ENCODE peak calls at places on chromosomes 1 and 21, in five cellular contexts. M, Y, J, I and U are unnamed samples.

GRCh38 chr1:226550671-226551041 is 2.1 kb downstream of the STUM start:
- DNase-seq in M (no peak), Y (no peak), I (no peak), J (no peak), U (no peak)

GRCh38 chr1:25066253-25066652 is 136.2 kb upstream of the RUNX3 start:
- DNase-seq in Y (no peak), I (no peak), J (no peak), M (no peak), U (no peak)

GRCh38 chr1:189607477-189608096 is 870.1 kb downstream of the BRINP3 start:
- DNase-seq in I (no peak), M (no peak), Y (no peak), J (no peak), U (no peak)

GRCh38 chr1:230232352-230232751 is 165.3 kb downstream of the GALNT2 start:
- DNase-seq in I (no peak), M (no peak), Y (peak), J (no peak), U (no peak)

GRCh38 chr1:235902638-235903542 is 36.2 kb upstream of the LYST start:
- DNase-seq in Y (no peak), M (peak), J (no peak), I (peak), U (no peak)

GRCh38 chr1:236888903-236889302 is 93.8 kb downstream of the MTR start:
- DNase-seq in J (no peak), M (no peak), I (no peak), Y (no peak), U (no peak)

GRCh38 chr1:19622204-19622603 is 21.9 kb upstream of the NBL1 start:
- DNase-seq in Y (no peak), J (no peak), M (no peak), I (no peak), U (no peak)

GRCh38 chr1:219505886-219506285 is 107.0 kb downstream of the ZC3H11B start:
- DNase-seq in M (no peak), J (no peak), Y (no peak), I (peak), U (no peak)

GRCh38 chr1:2784854-2785630 is 16.5 kb downstream of the TTC34 start:
- DNase-seq in I (no peak), J (no peak), M (no peak), Y (no peak), U (no peak)

GRCh38 chr1:235682216-235682615 is 32.6 kb upstream of the GNG4 start:
- DNase-seq in J (no peak), Y (no peak), I (no peak), M (no peak), U (no peak)

GRCh38 chr1:170661646-170662411 is 2.1 kb upstream of the PRRX1 start:
- DNase-seq in Y (peak), M (no peak), I (no peak), J (no peak), U (no peak)

GRCh38 chr1:30125024-30125423 is 598.4 kb downstream of the MATN1 start:
- DNase-seq in I (no peak), Y (no peak), M (no peak), J (no peak), U (no peak)

GRCh38 chr1:153608089-153608672 is 4.8 kb downstream of the S100A16 start:
- DNase-seq in Y (peak), J (no peak), I (peak), M (no peak), U (no peak)

GRCh38 chr1:7145947-7146346 is 360.7 kb downstream of the CAMTA1 start:
- DNase-seq in I (no peak), M (no peak), Y (no peak), J (no peak), U (no peak)

GRCh38 chr1:184387871-184388670 is 1.2 kb downstream of the C1orf21 start:
- DNase-seq in I (peak), Y (peak), J (peak), M (no peak), U (peak)

GRCh38 chr1:167924553-167925223 is 10.8 kb upstream of the ADCY10 start:
- DNase-seq in Y (no peak), M (no peak), I (no peak), J (no peak), U (no peak)

GRCh38 chr1:228141871-228142615 is 2.0 kb downstream of the GUK1 start:
- DNase-seq in Y (no peak), I (peak), M (no peak), J (no peak), U (no peak)

GRCh38 chr1:210072129-210072528 is 134.1 kb downstream of the SYT14 start:
- DNase-seq in Y (no peak), I (no peak), M (no peak), J (no peak), U (no peak)

GRCh38 chr1:237677979-237678378 is 212.7 kb downstream of the ZP4 start:
- DNase-seq in Y (no peak), I (peak), M (no peak), J (peak), U (no peak)

GRCh38 chr21:45378258-45378966 is 26.6 kb upstream of the COL18A1 start:
- DNase-seq in I (peak), J (no peak), M (no peak), Y (peak), U (no peak)

GRCh38 chr1:18413906-18414305 is 66.8 kb upstream of the KLHDC7A start:
- DNase-seq in J (no peak), M (peak), Y (no peak), I (peak), U (no peak)

GRCh38 chr1:37602750-37603694 is 7.3 kb upstream of the GNL2 start:
- DNase-seq in M (no peak), Y (peak), J (peak), I (peak), U (no peak)

GRCh38 chr1:35864813-35865212 is 18.2 kb upstream of the AGO1 start:
- DNase-seq in Y (no peak), I (no peak), M (no peak), J (no peak), U (no peak)

GRCh38 chr1:85330206-85330605 is 53.8 kb upstream of the BCL10 start:
- DNase-seq in M (peak), I (peak), J (no peak), Y (peak), U (no peak)

GRCh38 chr1:181314959-181315358 is 168.4 kb upstream of the CACNA1E start:
- DNase-seq in I (no peak), M (no peak), Y (peak), J (no peak), U (no peak)

GRCh38 chr1:221839794-221840395 is 98.0 kb upstream of the DUSP10 start:
- DNase-seq in M (peak), I (peak), Y (no peak), J (peak), U (peak)

GRCh38 chr1:78003882-78004718 is 639 bp upstream of the DNAJB4 start:
- DNase-seq in M (peak), J (peak), Y (peak), I (peak), U (peak)

GRCh38 chr1:237759371-237759770 is 131.4 kb downstream of the ZP4 start:
- DNase-seq in I (peak), J (no peak), Y (no peak), M (no peak), U (no peak)

GRCh38 chr1:119948342-119949214 is 52.3 kb upstream of the ADAM30 start:
- DNase-seq in Y (peak), I (peak), J (peak), M (peak), U (peak)

GRCh38 chr1:165897326-165898303 is 70.2 kb downstream of the UCK2 start:
- DNase-seq in J (peak), Y (no peak), M (no peak), I (no peak), U (no peak)
- H3K4me2 ChIP-seq in J (peak), Y (no peak), M (no peak), I (no peak), U (no peak)

GRCh38 chr1:47417129-47418044 is 1.3 kb downstream of the FOXE3 start:
- DNase-seq in J (no peak), Y (peak), M (no peak), I (no peak), U (no peak)
- TF ChIP-seq EZH2 in J (no peak), Y (peak), M (no peak), I (no peak), U (no peak)

GRCh38 chr1:202217516-202217915 is 23.9 kb downstream of the LGR6 start:
- DNase-seq in M (no peak), J (no peak), Y (no peak), I (no peak), U (no peak)

GRCh38 chr1:202215472-202216130 is 22.0 kb downstream of the LGR6 start:
- DNase-seq in I (no peak), M (no peak), Y (no peak), J (no peak), U (no peak)

GRCh38 chr1:202220733-202221132 is 27.1 kb downstream of the LGR6 start:
- DNase-seq in J (no peak), Y (no peak), M (no peak), I (no peak), U (no peak)

GRCh38 chr1:202216691-202217090 is 23.1 kb downstream of the LGR6 start:
- DNase-seq in J (no peak), Y (no peak), I (no peak), M (no peak), U (no peak)

DNA sequence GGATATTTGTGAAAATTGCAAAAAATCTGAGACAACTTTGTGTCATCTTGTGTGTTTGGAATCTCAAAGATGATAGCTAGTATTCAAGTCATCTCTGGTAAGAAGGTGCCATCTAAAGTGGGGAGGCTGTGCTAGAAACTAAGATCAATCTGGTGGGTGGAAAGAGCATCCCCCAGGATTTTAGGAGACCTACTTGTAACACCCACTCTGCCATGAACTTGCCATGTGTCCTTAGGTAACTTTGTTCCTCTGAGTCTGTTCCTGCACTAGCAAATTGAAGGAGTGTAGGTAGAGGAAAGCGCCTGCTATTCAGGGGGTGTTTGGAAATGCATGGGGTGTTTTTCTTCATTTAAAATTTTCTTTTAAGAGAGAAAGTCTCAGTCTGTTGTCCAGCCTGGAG is 24.4 kb downstream of the LGR6 start:
- DNase-seq in I (no peak), Y (no peak), J (no peak), M (no peak), U (no peak)
- H3K4me2 ChIP-seq in I (no peak), Y (no peak), J (no peak), M (no peak), U (no peak)

GRCh38 chr1:16719571-16720402 is 20.5 kb upstream of the RNU1-4 start:
- DNase-seq in J (no peak), M (no peak), I (peak), Y (no peak), U (no peak)

GRCh38 chr1:16720403-16721223 is 19.7 kb upstream of the RNU1-4 start:
- DNase-seq in M (no peak), I (no peak), J (no peak), Y (no peak), U (no peak)

GRCh38 chr1:16718908-16719533 is 21.3 kb upstream of the RNU1-4 start:
- DNase-seq in Y (no peak), I (peak), M (no peak), J (no peak), U (no peak)

GRCh38 chr1:16716691-16717173 is 23.6 kb upstream of the RNU1-4 start:
- DNase-seq in I (peak), M (no peak), J (no peak), Y (no peak), U (no peak)

DNA sequence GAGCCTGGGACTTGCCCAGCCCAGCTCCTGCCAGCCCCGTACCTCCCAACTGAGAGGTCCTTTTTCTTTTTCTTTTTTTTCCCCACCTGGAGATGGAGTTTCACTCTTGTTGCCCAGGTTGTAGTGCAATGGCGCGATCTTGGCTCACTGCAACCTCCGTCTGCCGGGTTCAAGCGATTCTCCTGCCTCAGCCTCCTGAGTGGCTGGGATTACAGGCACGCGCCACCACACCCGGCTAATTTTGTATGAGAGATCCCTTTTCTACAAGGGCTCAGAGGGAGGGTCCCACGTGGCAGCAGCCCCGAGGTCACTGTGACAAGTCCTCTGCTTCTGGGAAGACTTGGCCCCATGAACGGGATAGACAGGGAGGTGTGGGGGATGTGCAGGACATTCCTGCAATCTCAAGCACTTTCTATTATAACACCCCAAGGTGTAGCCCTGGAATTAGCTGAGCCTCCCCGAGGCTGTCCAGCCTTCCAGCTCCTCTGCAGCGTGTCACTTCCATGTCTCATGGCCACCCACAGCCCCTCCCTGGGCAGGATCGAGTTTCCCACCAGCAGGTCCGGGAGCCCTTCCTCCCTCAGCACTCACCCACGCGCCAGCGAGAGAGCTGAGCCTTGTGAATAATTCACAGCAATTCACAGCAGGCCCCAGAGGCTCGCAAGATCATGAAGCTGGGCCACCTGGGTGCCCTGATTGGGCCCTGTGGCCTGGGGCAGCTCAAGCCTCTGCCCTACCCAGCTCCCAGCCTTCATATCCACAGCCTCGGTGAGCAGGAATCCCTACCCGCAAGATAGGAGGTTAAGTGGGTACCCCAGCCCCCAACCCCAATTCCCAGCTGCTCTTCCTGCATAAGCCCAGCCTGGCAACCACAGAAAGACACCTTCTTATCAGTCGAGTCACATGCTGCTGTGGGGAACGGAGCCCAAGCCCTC is 22.9 kb upstream of the RNU1-4 start:
- DNase-seq in M (no peak), I (peak), Y (no peak), J (no peak), U (no peak)
- TF ChIP-seq EZH2 in M (no peak), I (no peak), Y (no peak), J (no peak), U (no peak)